ENCODE peak calls at places on chromosome 19, in nine cellular contexts. L, H, U, G, S, C, M, V and P are unnamed samples.

GRCh38 chr19:11256189-11256588 is 6.1 kb downstream of the DOCK6 start:
- DNase-seq in G (no peak), V (peak), C (peak), S (no peak), U (no peak), H (no peak), L (no peak), M (no peak), P (no peak)

GRCh38 chr19:43570174-43570791 is 5.0 kb downstream of the XRCC1 start:
- DNase-seq in V (no peak), C (no peak), M (no peak), S (no peak), U (no peak), H (no peak), L (no peak), G (no peak), P (no peak)

GRCh38 chr19:4369109-4369887 is 25.9 kb downstream of the MPND start:
- DNase-seq in M (peak), H (peak), U (peak), C (peak), L (peak), V (no peak), S (peak), G (peak), P (peak)

GRCh38 chr19:40523322-40524047 is 53.2 kb upstream of the SHKBP1 start:
- DNase-seq in S (peak), G (peak), U (no peak), L (peak), C (peak), H (peak), M (peak), V (peak), P (peak)

GRCh38 chr19:46697142-46697960 is 19.6 kb downstream of the PRKD2 start:
- DNase-seq in G (peak), S (no peak), M (peak), V (peak), U (no peak), L (no peak), C (peak), H (peak), P (peak)

GRCh38 chr19:54160182-54160811 is 776 bp upstream of the LENG1 start:
- DNase-seq in U (no peak), C (no peak), G (peak), L (no peak), S (no peak), H (peak), V (peak), M (no peak), P (no peak)

GRCh38 chr19:49938662-49939061 is 9.4 kb upstream of the NUP62 start:
- DNase-seq in V (no peak), M (no peak), G (no peak), L (no peak), H (peak), S (no peak), C (no peak), U (no peak), P (no peak)

GRCh38 chr19:38417544-38418506 is 8.2 kb downstream of the RASGRP4 start:
- DNase-seq in U (no peak), L (peak), H (peak), G (peak), V (no peak), C (peak), S (peak), M (peak), P (peak)

GRCh38 chr19:31501427-31502195 is 152.4 kb upstream of the TSHZ3 start:
- DNase-seq in G (no peak), H (no peak), V (no peak), S (no peak), M (no peak), U (no peak), C (no peak), L (no peak), P (no peak)

GRCh38 chr19:13024958-13025653 is 29.8 kb downstream of the NFIX start:
- DNase-seq in G (no peak), M (peak), C (peak), S (no peak), H (no peak), U (no peak), V (peak), L (no peak), P (no peak)

GRCh38 chr19:21322528-21322927 is 6.7 kb downstream of the ZNF708 start:
- DNase-seq in G (no peak), M (no peak), L (no peak), U (no peak), S (no peak), H (no peak), C (no peak), V (no peak), P (no peak)

GRCh38 chr19:22784051-22784450 is at the start of gene ZNF99:
- DNase-seq in V (no peak), G (no peak), M (no peak), U (peak), S (no peak), C (no peak), L (no peak), H (no peak), P (no peak)

GRCh38 chr19:4371209-4371897 is 28.0 kb downstream of the MPND start:
- DNase-seq in S (no peak), U (no peak), V (no peak), G (no peak), H (no peak), C (no peak), M (no peak), L (no peak), P (no peak)

GRCh38 chr19:55678121-55678671 is 3.2 kb downstream of the EPN1 start:
- DNase-seq in V (no peak), L (peak), G (no peak), U (no peak), C (peak), S (peak), M (peak), H (peak), P (peak)

GRCh38 chr19:44111910-44112463 is 1.2 kb upstream of the ZNF225 start:
- DNase-seq in G (peak), U (no peak), L (no peak), H (no peak), V (peak), C (no peak), S (no peak), M (no peak), P (no peak)

GRCh38 chr19:49894011-49894664 is 2.5 kb downstream of the IL4I1 start:
- DNase-seq in H (no peak), V (no peak), S (no peak), G (no peak), L (no peak), M (no peak), C (no peak), U (no peak), P (no peak)

GRCh38 chr19:17306285-17306714 is 628 bp downstream of the MRPL34 start:
- DNase-seq in G (no peak), U (no peak), C (no peak), V (no peak), H (no peak), S (no peak), L (no peak), M (no peak), P (no peak)

GRCh38 chr19:49071860-49072547 is 495 bp downstream of the KCNA7 start:
- DNase-seq in H (no peak), L (no peak), C (no peak), U (no peak), V (no peak), M (no peak), S (no peak), G (peak), P (no peak)

GRCh38 chr19:45250832-45251451 is at the start of gene MARK4:
- DNase-seq in H (peak), M (peak), C (peak), S (peak), G (peak), L (peak), V (peak), U (no peak), P (peak)

GRCh38 chr19:9474975-9475374 is 23.4 kb downstream of the ZNF560 start:
- DNase-seq in G (no peak), U (no peak), S (no peak), M (no peak), V (no peak), L (no peak), H (no peak), C (no peak), P (no peak)

GRCh38 chr19:17244618-17245534 is 843 bp downstream of the NR2F6 start:
- DNase-seq in M (peak), G (no peak), V (no peak), U (peak), L (no peak), H (peak), S (no peak), C (no peak), P (peak)

GRCh38 chr19:3586124-3586626 is 897 bp downstream of the GIPC3 start:
- DNase-seq in H (no peak), C (no peak), U (no peak), G (peak), L (no peak), S (no peak), M (no peak), V (no peak), P (no peak)

GRCh38 chr19:51368366-51369282 is at the start of gene CLDND2:
- DNase-seq in S (no peak), M (no peak), C (no peak), V (no peak), G (peak), U (no peak), L (no peak), H (no peak), P (no peak)

GRCh38 chr19:48390188-48391099 is 907 bp downstream of the KDELR1 start:
- DNase-seq in H (peak), G (peak), V (peak), M (peak), U (peak), S (peak), L (peak), C (peak), P (peak)

GRCh38 chr19:54481326-54481930 is 8.3 kb upstream of the CDC42EP5 start:
- DNase-seq in S (no peak), L (no peak), G (peak), H (no peak), V (peak), M (no peak), U (no peak), C (no peak), P (no peak)

GRCh38 chr19:50695251-50696064 is 24.1 kb downstream of the SHANK1 start:
- DNase-seq in L (no peak), C (no peak), H (no peak), U (no peak), V (no peak), S (no peak), M (no peak), G (peak), P (no peak)

GRCh38 chr19:13117176-13117771 is 734 bp upstream of the TRMT1 start:
- DNase-seq in G (no peak), U (no peak), S (no peak), C (no peak), V (no peak), H (no peak), L (no peak), M (no peak), P (no peak)

GRCh38 chr19:50859849-50860248 is 5.1 kb downstream of the KLK3 start:
- DNase-seq in U (no peak), V (no peak), H (no peak), G (no peak), L (no peak), S (no peak), M (no peak), C (no peak), P (no peak)

GRCh38 chr19:4197228-4197624 is 14.7 kb downstream of the ANKRD24 start:
- DNase-seq in G (no peak), V (no peak), H (no peak), M (no peak), U (no peak), S (no peak), C (no peak), L (no peak), P (no peak)

GRCh38 chr19:46287585-46287984 is 9.3 kb upstream of the HIF3A start:
- DNase-seq in L (no peak), V (peak), M (no peak), H (no peak), U (no peak), G (peak), C (no peak), S (no peak), P (no peak)

GRCh38 chr19:51166846-51167490 is 24.9 kb downstream of the SIGLEC7 start:
- DNase-seq in H (peak), C (peak), V (no peak), L (no peak), S (no peak), M (peak), U (no peak), G (peak), P (no peak)

GRCh38 chr19:42560731-42561130 is 32.5 kb upstream of the CEACAM1 start:
- DNase-seq in C (no peak), M (no peak), S (no peak), U (no peak), V (no peak), H (no peak), L (no peak), G (no peak), P (no peak)

GRCh38 chr19:42563352-42564210 is 31.1 kb downstream of the CEACAM8 start:
- DNase-seq in H (no peak), C (peak), S (peak), U (no peak), G (peak), M (peak), L (no peak), V (peak), P (peak)

GRCh38 chr19:42555801-42556200 is 27.5 kb upstream of the CEACAM1 start:
- DNase-seq in L (no peak), V (no peak), S (no peak), G (no peak), C (no peak), U (no peak), M (no peak), H (no peak), P (no peak)

DNA sequence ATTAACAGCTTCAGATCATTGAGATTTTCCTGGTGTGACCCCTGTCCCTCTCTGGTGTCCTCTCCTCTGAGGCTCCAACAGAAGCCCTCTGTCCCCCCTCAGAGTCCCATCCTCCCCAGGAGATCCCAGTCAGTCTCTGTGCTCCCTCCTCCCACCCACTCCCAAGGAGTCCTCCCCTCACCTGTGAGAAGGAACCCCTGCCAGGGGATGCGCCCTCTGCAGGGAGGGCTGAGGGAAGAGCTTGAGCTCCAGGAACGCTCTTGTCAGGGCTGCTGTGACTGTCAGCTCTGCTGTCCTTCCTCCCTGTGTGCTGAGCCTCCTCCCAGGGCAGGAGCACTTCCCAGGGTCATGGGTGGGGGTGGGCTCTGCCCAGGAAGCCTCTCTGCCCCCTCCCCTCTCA is 33.2 kb downstream of the CEACAM8 start:
- DNase-seq in M (no peak), C (no peak), H (no peak), S (no peak), U (no peak), V (no peak), L (no peak), G (no peak), P (no peak)
- TF ChIP-seq POLR2AphosphoS5 in M (no peak), C (no peak), H (no peak), S (no peak), U (no peak), V (no peak), L (no peak), G (no peak), P (no peak)

DNA sequence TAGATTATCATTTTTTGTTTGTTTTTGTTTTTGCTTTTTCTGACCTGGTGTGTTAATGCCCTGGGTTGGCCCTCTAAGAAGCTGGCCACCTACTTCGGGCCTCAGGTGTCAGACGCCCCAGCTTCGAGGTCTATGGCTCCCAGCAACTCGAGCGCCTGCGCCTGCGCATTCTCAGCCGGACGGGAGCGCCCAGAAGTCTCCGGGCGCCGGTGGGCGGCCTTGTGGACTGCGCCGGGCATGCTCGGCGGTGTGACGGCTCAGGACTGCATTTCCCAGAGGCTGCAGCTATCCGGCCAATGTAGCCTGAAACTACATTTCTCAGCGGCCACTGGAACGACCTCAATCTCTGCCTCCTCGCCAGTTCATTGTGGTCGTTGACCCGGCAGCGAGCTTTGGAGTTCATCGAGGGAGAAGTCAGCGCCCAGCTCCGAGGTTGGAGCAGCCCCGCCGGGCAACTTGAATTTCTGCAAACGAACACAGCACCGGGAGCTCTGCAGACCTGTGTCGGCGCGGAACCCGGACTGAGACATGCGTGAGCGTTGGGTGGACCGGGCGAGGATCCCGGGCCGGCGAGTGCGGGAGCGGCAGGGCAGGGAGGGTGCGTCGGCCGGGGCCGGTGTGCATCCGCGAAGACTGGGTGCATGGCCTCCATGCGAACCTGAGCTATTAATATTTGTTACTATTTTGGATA is at the start of gene ZNF30:
- DNase-seq in V (peak), C (peak), L (peak), G (peak), M (peak), H (peak), U (peak), S (peak), P (peak)
- TF ChIP-seq POLR2A in V (peak), C (no peak), L (peak), G (peak), M (peak), H (no peak), U (no peak), S (no peak), P (no peak)

GRCh38 chr19:5587071-5587455 is 19.3 kb upstream of the TINCR start:
- DNase-seq in C (no peak), U (no peak), S (no peak), L (no peak), M (no peak), G (no peak), V (no peak), H (peak), P (no peak)
- TF ChIP-seq POLR2AphosphoS5 in C (no peak), U (no peak), S (no peak), L (no peak), M (no peak), G (no peak), V (no peak), H (no peak), P (no peak)

GRCh38 chr19:19515764-19516519 is at the start of gene NDUFA13:
- DNase-seq in G (peak), C (peak), H (peak), V (peak), L (peak), S (peak), U (peak), M (peak), P (peak)

GRCh38 chr19:19513671-19514070 is 1.7 kb downstream of the TSSK6 start:
- DNase-seq in S (no peak), V (no peak), M (no peak), C (no peak), H (no peak), G (no peak), U (no peak), L (no peak), P (no peak)

GRCh38 chr19:19517235-19517619 is 1.2 kb downstream of the NDUFA13 start:
- DNase-seq in C (no peak), H (no peak), S (no peak), V (no peak), G (peak), L (no peak), U (no peak), M (no peak), P (no peak)

GRCh38 chr19:19514215-19514633 is 1.1 kb downstream of the TSSK6 start:
- DNase-seq in U (no peak), L (no peak), G (no peak), H (peak), M (peak), C (no peak), S (no peak), V (peak), P (no peak)

DNA sequence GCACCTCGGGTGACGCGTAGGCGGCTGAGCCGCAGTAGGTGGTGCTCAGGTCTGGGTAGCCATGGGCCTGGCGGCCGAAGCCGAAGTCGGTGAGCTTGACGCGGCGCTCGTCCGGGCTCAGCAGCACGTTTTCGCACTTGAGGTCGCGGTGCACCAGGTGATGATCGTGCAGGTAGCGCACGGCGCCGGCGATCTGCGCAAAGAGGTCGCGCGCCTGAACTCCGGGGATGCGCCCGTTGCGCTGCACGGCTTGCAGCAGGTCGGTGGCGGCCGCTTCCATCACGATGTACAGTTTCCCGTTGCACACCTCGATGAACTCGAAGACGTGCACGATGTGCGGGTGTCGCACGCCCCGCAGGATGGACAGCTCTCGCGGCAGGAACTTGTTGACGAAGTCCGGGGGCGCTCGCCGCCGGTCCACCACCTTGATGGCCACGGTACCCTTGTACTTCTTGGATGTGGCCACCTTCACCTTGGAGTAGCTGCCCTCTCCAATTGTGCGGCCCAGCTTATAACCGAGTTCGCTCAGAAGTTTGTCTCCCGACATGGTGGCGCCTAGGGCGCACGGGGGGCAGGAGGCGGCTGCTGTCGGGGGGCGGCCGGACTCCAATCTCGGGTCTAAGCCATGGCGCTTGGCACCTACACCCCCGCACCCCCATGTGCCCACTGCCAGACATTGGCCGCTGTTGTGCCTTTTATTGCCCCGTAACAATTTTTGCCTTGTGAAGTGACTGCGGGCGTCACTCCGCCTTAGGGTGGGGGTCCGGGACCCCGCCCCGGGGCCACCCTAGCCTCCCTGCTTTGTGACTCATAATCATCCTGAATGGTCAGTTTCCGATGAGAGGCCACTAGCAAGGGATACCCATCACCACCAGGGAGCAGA is at the start of gene TSSK6:
- DNase-seq in U (no peak), M (no peak), C (no peak), L (no peak), V (no peak), G (no peak), S (no peak), H (peak), P (no peak)
- TF ChIP-seq POLR2A in U (no peak), M (no peak), C (no peak), L (no peak), V (no peak), G (no peak), S (no peak), H (no peak), P (no peak)